ENCODE peak calls at places on chromosomes 7 and 10, in seven cellular contexts. D, N, S, Z, L, H and J are unnamed samples.

GRCh38 chr7:19772858-19773337 is 519 bp downstream of the TMEM196 start:
- DNase-seq in D (no peak), N (no peak), S (no peak), Z (no peak), L (peak), H (no peak), J (no peak)

GRCh38 chr10:77970869-77971803 is 44.6 kb upstream of the DLG5 start:
- DNase-seq in D (no peak), N (no peak), S (no peak), Z (no peak), L (no peak), H (peak), J (peak)

GRCh38 chr7:7122701-7123281 is 59.6 kb upstream of the C1GALT1 start:
- DNase-seq in D (no peak), N (no peak), S (no peak), Z (no peak), L (no peak), H (no peak), J (no peak)

GRCh38 chr7:112257073-112257472 is 50.6 kb downstream of the ZNF277 start:
- DNase-seq in D (no peak), N (no peak), S (no peak), Z (no peak), L (no peak), H (no peak), J (no peak)

GRCh38 chr7:92448185-92448747 is 984 bp downstream of the GATAD1 start:
- DNase-seq in D (peak), N (no peak), S (peak), Z (peak), L (peak), H (peak), J (peak)

GRCh38 chr7:151245360-151246160 is 2.9 kb downstream of the SMARCD3 start:
- DNase-seq in D (no peak), N (no peak), S (no peak), Z (peak), L (no peak), H (peak), J (peak)

GRCh38 chr10:31554556-31554955 is 235.5 kb downstream of the ZEB1 start:
- DNase-seq in D (no peak), N (no peak), S (no peak), Z (no peak), L (no peak), H (no peak), J (no peak)

GRCh38 chr10:75857269-75857846 is 425.9 kb downstream of the LRMDA start:
- DNase-seq in D (no peak), N (no peak), S (no peak), Z (no peak), L (no peak), H (no peak), J (no peak)

GRCh38 chr10:103265712-103266329 is 11.1 kb upstream of the INA start:
- DNase-seq in D (no peak), N (no peak), S (peak), Z (peak), L (no peak), H (peak), J (no peak)

GRCh38 chr7:158549176-158549833 is 38.3 kb downstream of the PTPRN2 start:
- DNase-seq in D (no peak), N (no peak), S (no peak), Z (no peak), L (no peak), H (no peak), J (peak)

GRCh38 chr10:69009360-69009759 is 20.8 kb downstream of the KIFBP start:
- DNase-seq in D (no peak), N (no peak), S (no peak), Z (no peak), L (no peak), H (no peak), J (no peak)

GRCh38 chr7:1920266-1920681 is 250.2 kb downstream of the ELFN1 start:
- DNase-seq in D (no peak), N (no peak), S (peak), Z (peak), L (no peak), H (peak), J (no peak)

GRCh38 chr7:140059288-140060242 is 3.2 kb downstream of the PARP12 start:
- DNase-seq in D (no peak), N (no peak), S (no peak), Z (peak), L (no peak), H (no peak), J (no peak)

GRCh38 chr7:54995166-54995565 is 23.7 kb upstream of the EGFR start:
- DNase-seq in D (no peak), N (no peak), S (no peak), Z (no peak), L (no peak), H (no peak), J (no peak)